ENCODE peak calls at places on chromosomes 13 and 19, in four cellular contexts. One of them, this sample, is unnamed. For H3K4me1 and H3K36me3, the result is how much of the 10 kb centered on the place peaks cover.

GRCh38 chr13:28329395-28330158 is 165.4 kb downstream of the FLT1 start:
- DNase-seq in tibial nerve: no peak
- DNase-seq in psoas muscle: no peak
- DNase-seq in HCT116: no peak
- DNase-seq in this sample: no peak

GRCh38 chr13:99269627-99270252 is 11.6 kb upstream of the GPR18 start:
- DNase-seq in tibial nerve: no peak
- DNase-seq in psoas muscle: no peak
- DNase-seq in HCT116: peak
- DNase-seq in this sample: no peak

GRCh38 chr19:1169921-1170885 is 3.9 kb downstream of the SBNO2 start:
- DNase-seq in tibial nerve: no peak
- DNase-seq in psoas muscle: peak
- DNase-seq in HCT116: no peak
- DNase-seq in this sample: peak

GRCh38 chr13:99228737-99229691 is 28.4 kb downstream of the UBAC2 start:
- DNase-seq in tibial nerve: no peak
- DNase-seq in psoas muscle: no peak
- DNase-seq in HCT116: no peak
- DNase-seq in this sample: no peak

GRCh38 chr13:75830842-75831241 is 194.7 kb downstream of the LMO7 start:
- DNase-seq in tibial nerve: no peak
- DNase-seq in psoas muscle: no peak
- DNase-seq in HCT116: no peak
- DNase-seq in this sample: no peak

GRCh38 chr19:45446295-45446694 is 21.5 kb upstream of the FOSB start:
- DNase-seq in tibial nerve: no peak
- DNase-seq in psoas muscle: no peak
- DNase-seq in HCT116: no peak
- DNase-seq in this sample: no peak

GRCh38 chr19:42466521-42467436 is 24.0 kb upstream of the CXCL17 start:
- DNase-seq in tibial nerve: no peak
- DNase-seq in psoas muscle: no peak
- DNase-seq in HCT116: no peak
- DNase-seq in this sample: no peak

GRCh38 chr19:29819300-29819699 is 7.5 kb downstream of the CCNE1 start:
- DNase-seq in tibial nerve: no peak
- DNase-seq in psoas muscle: peak
- DNase-seq in HCT116: no peak
- DNase-seq in this sample: no peak

GRCh38 chr13:79393564-79394249 is 12.3 kb downstream of the RBM26 start:
- DNase-seq in tibial nerve: no peak
- DNase-seq in psoas muscle: no peak
- DNase-seq in HCT116: no peak
- DNase-seq in this sample: peak

GRCh38 chr19:1241417-1242095 is at the start of gene ATP5F1D:
- DNase-seq in tibial nerve: peak
- DNase-seq in psoas muscle: peak
- DNase-seq in HCT116: no peak
- DNase-seq in this sample: peak

GRCh38 chr13:34207334-34207733 is 389.4 kb downstream of the RFC3 start:
- DNase-seq in tibial nerve: no peak
- DNase-seq in psoas muscle: no peak
- DNase-seq in HCT116: no peak
- DNase-seq in this sample: no peak

GRCh38 chr13:21674271-21675009 is 3.6 kb downstream of the FGF9 start:
- DNase-seq in tibial nerve: no peak
- DNase-seq in psoas muscle: peak
- DNase-seq in HCT116: no peak
- DNase-seq in this sample: peak
- H3K4me1 ChIP-seq in tibial nerve: under half
- H3K4me1 ChIP-seq in psoas muscle: under half
- H3K4me1 ChIP-seq in HCT116: under half
- H3K4me1 ChIP-seq in this sample: under half

DNA sequence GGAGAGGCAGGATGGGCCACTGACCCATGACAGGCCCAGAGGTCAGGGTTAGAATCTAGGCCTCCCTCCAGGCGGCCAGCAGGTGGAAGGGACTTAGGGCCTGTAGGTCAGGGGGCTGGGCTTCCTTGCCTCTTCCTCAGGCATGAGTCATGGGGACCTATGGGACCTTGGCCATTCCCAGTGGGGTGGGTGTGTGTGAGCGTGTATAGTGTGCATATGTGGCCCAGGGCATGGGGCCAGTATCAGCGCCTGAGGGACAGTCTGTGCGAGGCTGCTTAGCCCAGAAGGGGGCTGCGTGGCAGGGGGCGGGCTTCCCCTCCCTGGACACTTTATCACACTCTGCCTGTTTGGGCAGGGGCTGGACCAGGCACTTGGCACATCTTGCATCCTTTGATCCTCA is 13.3 kb downstream of the KCTD15 start:
- DNase-seq in tibial nerve: no peak
- DNase-seq in psoas muscle: peak
- DNase-seq in HCT116: no peak
- DNase-seq in this sample: no peak
- H3K36me3 ChIP-seq in tibial nerve: half or more
- H3K36me3 ChIP-seq in psoas muscle: under half
- H3K36me3 ChIP-seq in HCT116: under half
- H3K36me3 ChIP-seq in this sample: under half

GRCh38 chr19:49791776-49792445 is 21.2 kb downstream of the FUZ start:
- DNase-seq in tibial nerve: no peak
- DNase-seq in psoas muscle: no peak
- DNase-seq in HCT116: no peak
- DNase-seq in this sample: no peak
- H3K4me1 ChIP-seq in tibial nerve: under half
- H3K4me1 ChIP-seq in psoas muscle: under half
- H3K4me1 ChIP-seq in HCT116: under half
- H3K4me1 ChIP-seq in this sample: under half

GRCh38 chr13:110480161-110480560 is 81.4 kb downstream of the RAB20 start:
- DNase-seq in tibial nerve: no peak
- DNase-seq in psoas muscle: no peak
- DNase-seq in HCT116: no peak
- DNase-seq in this sample: no peak
- H3K36me3 ChIP-seq in tibial nerve: half or more
- H3K36me3 ChIP-seq in psoas muscle: under half
- H3K36me3 ChIP-seq in HCT116: under half
- H3K36me3 ChIP-seq in this sample: under half

DNA sequence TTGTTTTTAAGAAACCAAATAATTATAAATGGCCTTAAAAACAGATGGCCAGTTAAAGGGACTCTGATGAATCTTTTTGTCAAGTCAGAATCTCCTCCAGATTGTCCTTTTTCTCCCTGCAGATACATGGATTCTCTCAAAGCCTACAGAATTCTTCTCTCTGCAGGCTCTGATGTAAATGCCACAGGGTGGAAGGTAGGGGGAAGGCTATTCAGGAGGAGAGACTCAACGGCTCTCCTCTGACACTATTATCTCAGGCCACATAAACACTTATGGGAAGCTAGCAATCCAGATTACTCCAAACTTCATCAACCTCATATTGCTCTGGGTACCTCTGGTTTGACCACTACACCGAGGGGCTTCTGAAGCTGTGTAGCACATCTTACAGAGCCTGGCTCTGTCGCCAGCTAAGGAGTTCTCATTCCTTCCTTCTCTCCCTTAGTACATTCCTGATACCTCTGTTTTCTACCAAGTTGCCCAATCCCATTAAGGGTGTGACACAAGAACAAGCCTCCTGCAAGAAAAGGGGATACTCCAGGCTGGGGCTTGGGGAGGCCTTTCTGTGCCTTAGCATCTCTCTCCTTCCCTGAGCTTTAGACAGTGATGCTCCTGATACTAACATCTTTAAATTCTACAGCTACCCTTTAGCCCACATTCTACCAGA is 14.9 kb downstream of the LCP1 start:
- DNase-seq in tibial nerve: no peak
- DNase-seq in psoas muscle: no peak
- DNase-seq in HCT116: no peak
- DNase-seq in this sample: no peak
- H3K4me1 ChIP-seq in tibial nerve: under half
- H3K4me1 ChIP-seq in psoas muscle: under half
- H3K4me1 ChIP-seq in HCT116: under half
- H3K4me1 ChIP-seq in this sample: under half

GRCh38 chr13:111278711-111279110 is 41.7 kb upstream of the TEX29 start:
- DNase-seq in tibial nerve: no peak
- DNase-seq in psoas muscle: no peak
- DNase-seq in HCT116: no peak
- DNase-seq in this sample: no peak

GRCh38 chr13:111275995-111276618 is 44.3 kb upstream of the TEX29 start:
- DNase-seq in tibial nerve: no peak
- DNase-seq in psoas muscle: no peak
- DNase-seq in HCT116: no peak
- DNase-seq in this sample: no peak

GRCh38 chr13:111278258-111278657 is 42.2 kb upstream of the TEX29 start:
- DNase-seq in tibial nerve: no peak
- DNase-seq in psoas muscle: peak
- DNase-seq in HCT116: no peak
- DNase-seq in this sample: no peak

GRCh38 chr13:111272117-111272516 is 48.3 kb upstream of the TEX29 start:
- DNase-seq in tibial nerve: no peak
- DNase-seq in psoas muscle: no peak
- DNase-seq in HCT116: no peak
- DNase-seq in this sample: no peak

GRCh38 chr13:111275382-111275781 is 45.1 kb upstream of the TEX29 start:
- DNase-seq in tibial nerve: no peak
- DNase-seq in psoas muscle: no peak
- DNase-seq in HCT116: no peak
- DNase-seq in this sample: no peak
- H3K36me3 ChIP-seq in tibial nerve: half or more
- H3K36me3 ChIP-seq in psoas muscle: under half
- H3K36me3 ChIP-seq in HCT116: under half
- H3K36me3 ChIP-seq in this sample: under half

GRCh38 chr13:88339271-88339741 is 668.1 kb downstream of the SLITRK5 start:
- DNase-seq in tibial nerve: no peak
- DNase-seq in psoas muscle: no peak
- DNase-seq in HCT116: no peak
- DNase-seq in this sample: peak
- H3K4me1 ChIP-seq in tibial nerve: under half
- H3K4me1 ChIP-seq in psoas muscle: under half
- H3K4me1 ChIP-seq in HCT116: under half
- H3K4me1 ChIP-seq in this sample: under half

GRCh38 chr19:37087110-37087509 is 8.9 kb downstream of the ZNF420 start:
- DNase-seq in tibial nerve: no peak
- DNase-seq in psoas muscle: no peak
- DNase-seq in HCT116: no peak
- DNase-seq in this sample: no peak
- H3K36me3 ChIP-seq in tibial nerve: half or more
- H3K36me3 ChIP-seq in psoas muscle: under half
- H3K36me3 ChIP-seq in HCT116: under half
- H3K36me3 ChIP-seq in this sample: under half

GRCh38 chr13:113820813-113821651 is 42.8 kb downstream of the GAS6 start:
- DNase-seq in tibial nerve: peak
- DNase-seq in psoas muscle: peak
- DNase-seq in HCT116: no peak
- DNase-seq in this sample: peak
- H3K4me1 ChIP-seq in tibial nerve: under half
- H3K4me1 ChIP-seq in psoas muscle: under half
- H3K4me1 ChIP-seq in HCT116: under half
- H3K4me1 ChIP-seq in this sample: under half